ENCODE peak calls at places on chromosomes 6 and 20, in eight cellular contexts. Z, D, S, V, F, O, T and Y are unnamed samples.

GRCh38 chr20:37940161-37940560 is 37.2 kb downstream of the VSTM2L start:
- DNase-seq in Z (peak), D (no peak), S (no peak), V (no peak), F (no peak), O (no peak), T (no peak), Y (no peak)

GRCh38 chr6:17031961-17032360 is 69.9 kb upstream of the STMND1 start:
- DNase-seq in Z (no peak), D (no peak), S (no peak), V (peak), F (no peak), O (no peak), T (no peak), Y (no peak)

GRCh38 chr6:10528170-10528981 is 7.2 kb downstream of the GCNT2 start:
- DNase-seq in Z (peak), D (peak), S (no peak), V (no peak), F (no peak), O (no peak), T (peak), Y (peak)

GRCh38 chr6:128981716-128982115 is 98.8 kb downstream of the LAMA2 start:
- DNase-seq in Z (no peak), D (no peak), S (no peak), V (no peak), F (no peak), O (no peak), T (no peak), Y (no peak)

GRCh38 chr20:59014680-59015389 is 4.4 kb upstream of the TUBB1 start:
- DNase-seq in Z (no peak), D (peak), S (no peak), V (no peak), F (peak), O (no peak), T (no peak), Y (no peak)

GRCh38 chr20:23356203-23356602 is 5.6 kb downstream of the NXT1 start:
- DNase-seq in Z (no peak), D (no peak), S (no peak), V (peak), F (peak), O (no peak), T (no peak), Y (no peak)

GRCh38 chr20:32359633-32360332 is 1.7 kb downstream of the ASXL1 start:
- DNase-seq in Z (no peak), D (peak), S (no peak), V (no peak), F (no peak), O (no peak), T (peak), Y (peak)

GRCh38 chr20:36462440-36463211 is 78.7 kb upstream of the MYL9 start:
- DNase-seq in Z (peak), D (peak), S (peak), V (peak), F (peak), O (no peak), T (peak), Y (no peak)

GRCh38 chr6:126293891-126294524 is 45.9 kb upstream of the CENPW start:
- DNase-seq in Z (no peak), D (no peak), S (no peak), V (no peak), F (no peak), O (no peak), T (no peak), Y (no peak)

GRCh38 chr6:113684382-113684901 is 172.7 kb upstream of the MARCKS start:
- DNase-seq in Z (no peak), D (no peak), S (no peak), V (no peak), F (no peak), O (no peak), T (no peak), Y (no peak)

GRCh38 chr6:166503167-166503744 is 83.2 kb downstream of the RAMACL start:
- DNase-seq in Z (no peak), D (no peak), S (no peak), V (no peak), F (no peak), O (no peak), T (no peak), Y (no peak)

GRCh38 chr6:8245736-8246135 is 143.4 kb upstream of the EEF1E1 start:
- DNase-seq in Z (no peak), D (no peak), S (no peak), V (no peak), F (no peak), O (no peak), T (no peak), Y (no peak)

GRCh38 chr6:143449731-143450452 is 603 bp downstream of the ADAT2 start:
- DNase-seq in Z (no peak), D (peak), S (peak), V (no peak), F (no peak), O (peak), T (peak), Y (peak)

GRCh38 chr6:127403636-127404035 is 55.6 kb downstream of the KIAA0408 start:
- DNase-seq in Z (no peak), D (no peak), S (no peak), V (no peak), F (no peak), O (no peak), T (no peak), Y (peak)

GRCh38 chr20:10616212-10616611 is 57.6 kb downstream of the JAG1 start:
- DNase-seq in Z (no peak), D (no peak), S (no peak), V (no peak), F (no peak), O (no peak), T (no peak), Y (no peak)

GRCh38 chr20:8215516-8215915 is 83.5 kb downstream of the PLCB1 start:
- DNase-seq in Z (no peak), D (no peak), S (no peak), V (no peak), F (no peak), O (no peak), T (peak), Y (no peak)

GRCh38 chr20:25145131-25145530 is 50.4 kb upstream of the ENTPD6 start:
- DNase-seq in Z (no peak), D (no peak), S (no peak), V (peak), F (no peak), O (no peak), T (peak), Y (no peak)

GRCh38 chr20:47795214-47795667 is 10.0 kb upstream of the SULF2 start:
- DNase-seq in Z (no peak), D (no peak), S (peak), V (peak), F (no peak), O (no peak), T (no peak), Y (no peak)

DNA sequence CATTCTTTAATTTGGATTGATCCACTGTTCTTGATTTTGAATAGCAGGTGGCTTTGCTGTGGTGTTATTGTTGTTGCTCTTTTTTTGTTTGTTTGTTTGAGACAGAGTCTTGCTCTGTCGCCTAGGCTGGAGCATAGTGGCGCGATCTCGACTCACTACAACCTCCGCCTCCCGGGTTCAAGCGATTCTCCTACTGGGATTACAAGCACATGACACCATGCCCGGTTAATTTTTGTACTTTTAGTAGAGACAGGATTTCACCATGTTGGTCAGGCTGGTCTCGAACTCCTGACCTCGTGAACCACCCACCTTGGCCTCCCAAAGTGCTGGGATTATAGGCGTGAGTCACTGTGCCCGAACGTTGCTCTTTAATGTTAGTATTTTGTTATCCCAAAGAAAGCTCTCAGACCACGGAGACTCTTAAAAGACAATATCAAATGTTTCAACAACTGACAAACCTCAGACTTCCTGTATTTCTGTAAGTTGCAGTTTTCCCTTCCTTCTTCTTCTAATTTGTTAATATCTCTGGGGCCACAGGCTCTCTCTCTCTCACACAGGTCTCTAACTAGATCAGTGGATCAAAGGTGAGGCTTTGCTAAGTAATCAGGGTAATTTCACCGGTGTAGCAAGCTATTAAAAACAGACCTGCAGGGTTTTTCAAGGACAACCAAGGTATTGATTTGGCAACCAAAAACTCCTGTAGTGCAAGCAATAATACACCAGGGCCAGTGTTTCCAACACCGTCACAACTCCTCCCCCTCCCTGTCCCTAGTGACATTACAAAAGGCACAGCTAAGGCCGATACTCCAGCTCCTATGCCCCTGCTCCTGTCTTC is 48.8 kb upstream of the ZNF217 start:
- DNase-seq in Z (peak), D (peak), S (peak), V (no peak), F (no peak), O (peak), T (no peak), Y (peak)
- H3K4me3 ChIP-seq in Z (no peak), D (peak), S (no peak), V (no peak), F (no peak), O (no peak), T (no peak), Y (peak)

GRCh38 chr6:159169557-159170332 is 545 bp downstream of the FNDC1 start:
- DNase-seq in Z (no peak), D (no peak), S (no peak), V (peak), F (no peak), O (peak), T (peak), Y (no peak)
- TF ChIP-seq CTCF in Z (no peak), D (no peak), S (no peak), V (no peak), F (no peak), O (peak), T (no peak), Y (no peak)

DNA sequence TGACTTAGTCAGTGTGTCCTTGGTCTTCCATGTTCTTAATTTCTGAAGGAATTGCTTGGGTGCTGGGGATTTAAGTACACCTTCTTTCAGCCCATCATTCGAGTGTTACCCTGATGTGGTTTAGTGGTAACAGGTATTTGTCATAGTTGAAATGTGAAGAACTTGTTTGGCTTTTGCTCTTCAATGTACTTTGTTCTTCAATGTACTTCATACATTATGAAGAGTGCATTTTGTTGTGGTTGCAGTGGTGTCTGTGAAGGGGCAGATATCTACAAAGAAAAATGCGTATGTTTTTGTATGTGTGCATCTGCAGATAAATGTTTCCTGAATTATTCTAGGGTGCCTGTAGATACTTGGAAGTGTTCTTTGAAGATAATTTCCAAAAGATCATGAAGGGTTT is 111.2 kb upstream of the SUPT3H start:
- DNase-seq in Z (no peak), D (no peak), S (no peak), V (no peak), F (no peak), O (no peak), T (no peak), Y (no peak)
- H3K4me3 ChIP-seq in Z (no peak), D (no peak), S (no peak), V (no peak), F (no peak), O (no peak), T (no peak), Y (no peak)

GRCh38 chr20:6384956-6385355 is 262.1 kb upstream of the FERMT1 start:
- DNase-seq in Z (no peak), D (no peak), S (no peak), V (no peak), F (no peak), O (no peak), T (no peak), Y (no peak)

GRCh38 chr20:6384368-6384767 is 261.5 kb upstream of the FERMT1 start:
- DNase-seq in Z (no peak), D (no peak), S (no peak), V (no peak), F (no peak), O (peak), T (no peak), Y (no peak)

DNA sequence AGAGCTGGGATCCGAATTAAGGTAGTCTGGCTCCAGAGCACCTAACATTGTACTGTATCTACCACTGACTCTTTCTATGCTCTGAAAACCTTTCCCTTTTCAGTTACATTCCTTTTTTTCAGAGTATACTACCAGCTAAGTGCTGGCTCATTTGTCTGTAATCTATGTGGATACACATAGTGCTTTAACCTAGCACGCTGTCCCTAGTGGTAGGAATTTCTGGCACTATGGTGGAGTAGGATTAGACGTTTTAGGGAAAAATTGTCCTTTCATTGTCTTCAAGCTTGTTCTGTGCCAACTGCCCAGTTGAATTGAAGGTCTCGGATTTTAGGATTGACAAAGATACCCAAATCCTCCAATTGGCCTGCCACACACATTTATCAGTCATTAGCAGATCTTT is 259.1 kb upstream of the FERMT1 start:
- DNase-seq in Z (no peak), D (no peak), S (no peak), V (no peak), F (no peak), O (peak), T (peak), Y (no peak)
- TF ChIP-seq CTCF in Z (no peak), D (no peak), S (no peak), V (no peak), F (peak), O (peak), T (no peak), Y (peak)